ENCODE peak calls at places on chromosomes 2 and 18, in eight cellular contexts. One of them, this sample, is unnamed.

GRCh38 chr2:238237441-238237840 is 2.4 kb downstream of the HES6 start:
- DNase-seq in dorsolateral prefrontal cortex: no peak
- DNase-seq in adrenal gland: no peak
- DNase-seq in brain microvascular endothelial cell: no peak
- DNase-seq in IMR-90: no peak
- DNase-seq in MM.1S: no peak
- DNase-seq in aorta: no peak
- DNase-seq in small intestine: no peak
- DNase-seq in this sample: no peak

GRCh38 chr2:113217455-113218282 is 43.9 kb downstream of the PSD4 start:
- DNase-seq in aorta: peak; percentile 63
- DNase-seq in dorsolateral prefrontal cortex: no peak
- DNase-seq in IMR-90: no peak
- DNase-seq in brain microvascular endothelial cell: no peak
- DNase-seq in small intestine: no peak
- DNase-seq in MM.1S: no peak
- DNase-seq in adrenal gland: no peak
- DNase-seq in this sample: no peak

GRCh38 chr2:164792316-164793127 is 49.1 kb downstream of the COBLL1 start:
- DNase-seq in adrenal gland: no peak
- DNase-seq in MM.1S: no peak
- DNase-seq in aorta: no peak
- DNase-seq in brain microvascular endothelial cell: no peak
- DNase-seq in IMR-90: no peak
- DNase-seq in small intestine: peak; percentile 15
- DNase-seq in dorsolateral prefrontal cortex: no peak
- DNase-seq in this sample: no peak

GRCh38 chr2:148552675-148553331 is 91.7 kb upstream of the EPC2 start:
- DNase-seq in brain microvascular endothelial cell: no peak
- DNase-seq in dorsolateral prefrontal cortex: no peak
- DNase-seq in MM.1S: peak; percentile 56
- DNase-seq in adrenal gland: no peak
- DNase-seq in small intestine: peak; percentile 47
- DNase-seq in IMR-90: peak; percentile 22
- DNase-seq in aorta: no peak
- DNase-seq in this sample: no peak

GRCh38 chr2:2573205-2573604 is 242.1 kb upstream of the MYT1L start:
- DNase-seq in MM.1S: no peak
- DNase-seq in adrenal gland: peak; percentile 9
- DNase-seq in IMR-90: no peak
- DNase-seq in dorsolateral prefrontal cortex: no peak
- DNase-seq in aorta: no peak
- DNase-seq in brain microvascular endothelial cell: no peak
- DNase-seq in small intestine: no peak
- DNase-seq in this sample: no peak

GRCh38 chr2:223093436-223093839 is 41.4 kb downstream of the KCNE4 start:
- DNase-seq in brain microvascular endothelial cell: peak; percentile 65
- DNase-seq in small intestine: no peak
- DNase-seq in dorsolateral prefrontal cortex: no peak
- DNase-seq in aorta: peak; percentile 76
- DNase-seq in IMR-90: peak; percentile 72
- DNase-seq in MM.1S: no peak
- DNase-seq in adrenal gland: peak; percentile 72
- DNase-seq in this sample: no peak

GRCh38 chr2:176099737-176100546 is at the start of gene HOXD12:
- DNase-seq in MM.1S: no peak
- DNase-seq in brain microvascular endothelial cell: no peak
- DNase-seq in adrenal gland: no peak
- DNase-seq in aorta: no peak
- DNase-seq in IMR-90: no peak
- DNase-seq in dorsolateral prefrontal cortex: no peak
- DNase-seq in small intestine: no peak
- DNase-seq in this sample: no peak

GRCh38 chr2:28160986-28161425 is 231.7 kb upstream of the FOSL2 start:
- DNase-seq in dorsolateral prefrontal cortex: no peak
- DNase-seq in brain microvascular endothelial cell: no peak
- DNase-seq in IMR-90: peak; percentile 63
- DNase-seq in adrenal gland: no peak
- DNase-seq in MM.1S: no peak
- DNase-seq in small intestine: no peak
- DNase-seq in aorta: no peak
- DNase-seq in this sample: peak; percentile 80

GRCh38 chr2:98803747-98804650 is 73.1 kb upstream of the MGAT4A start:
- DNase-seq in IMR-90: no peak
- DNase-seq in dorsolateral prefrontal cortex: no peak
- DNase-seq in aorta: no peak
- DNase-seq in adrenal gland: peak; percentile 27
- DNase-seq in small intestine: no peak
- DNase-seq in brain microvascular endothelial cell: no peak
- DNase-seq in MM.1S: no peak
- DNase-seq in this sample: no peak

GRCh38 chr2:207632575-207633492 is 7.6 kb upstream of the METTL21A start:
- DNase-seq in brain microvascular endothelial cell: peak; percentile 43
- DNase-seq in small intestine: no peak
- DNase-seq in IMR-90: peak; percentile 58
- DNase-seq in dorsolateral prefrontal cortex: no peak
- DNase-seq in MM.1S: no peak
- DNase-seq in aorta: no peak
- DNase-seq in adrenal gland: no peak
- DNase-seq in this sample: peak; percentile 61

GRCh38 chr18:23580677-23581367 is 5.5 kb downstream of the NPC1 start:
- DNase-seq in adrenal gland: no peak
- DNase-seq in aorta: no peak
- DNase-seq in small intestine: peak; percentile 34
- DNase-seq in MM.1S: no peak
- DNase-seq in dorsolateral prefrontal cortex: no peak
- DNase-seq in IMR-90: peak; percentile 94
- DNase-seq in brain microvascular endothelial cell: peak; percentile 69
- DNase-seq in this sample: peak; percentile 93

GRCh38 chr2:75424936-75425619 is 135.7 kb downstream of the EVA1A start:
- DNase-seq in dorsolateral prefrontal cortex: no peak
- DNase-seq in brain microvascular endothelial cell: no peak
- DNase-seq in IMR-90: peak; percentile 18
- DNase-seq in adrenal gland: no peak
- DNase-seq in aorta: no peak
- DNase-seq in MM.1S: no peak
- DNase-seq in small intestine: no peak
- DNase-seq in this sample: peak; percentile 3

GRCh38 chr2:203830294-203831055 is 37.1 kb upstream of the CTLA4 start:
- DNase-seq in small intestine: no peak
- DNase-seq in aorta: no peak
- DNase-seq in brain microvascular endothelial cell: no peak
- DNase-seq in dorsolateral prefrontal cortex: no peak
- DNase-seq in MM.1S: no peak
- DNase-seq in IMR-90: no peak
- DNase-seq in adrenal gland: no peak
- DNase-seq in this sample: no peak

GRCh38 chr2:14632133-14632936 is at the start of gene LRATD1:
- DNase-seq in small intestine: peak; percentile 97
- DNase-seq in IMR-90: peak; percentile 55
- DNase-seq in adrenal gland: peak; percentile 89
- DNase-seq in dorsolateral prefrontal cortex: peak; percentile 89
- DNase-seq in brain microvascular endothelial cell: peak; percentile 54
- DNase-seq in MM.1S: no peak
- DNase-seq in aorta: peak; percentile 95
- DNase-seq in this sample: peak; percentile 86

GRCh38 chr2:184030978-184031377 is 567.4 kb upstream of the ZNF804A start:
- DNase-seq in MM.1S: no peak
- DNase-seq in IMR-90: no peak
- DNase-seq in dorsolateral prefrontal cortex: no peak
- DNase-seq in small intestine: no peak
- DNase-seq in aorta: no peak
- DNase-seq in adrenal gland: no peak
- DNase-seq in brain microvascular endothelial cell: no peak
- DNase-seq in this sample: no peak

GRCh38 chr18:75003764-75004690 is 204.9 kb downstream of the PTGR3 start:
- DNase-seq in brain microvascular endothelial cell: no peak
- DNase-seq in aorta: no peak
- DNase-seq in MM.1S: no peak
- DNase-seq in IMR-90: no peak
- DNase-seq in dorsolateral prefrontal cortex: no peak
- DNase-seq in small intestine: no peak
- DNase-seq in adrenal gland: no peak
- DNase-seq in this sample: no peak

GRCh38 chr2:98343371-98343770 is 2.9 kb upstream of the CNGA3 start:
- DNase-seq in IMR-90: no peak
- DNase-seq in adrenal gland: no peak
- DNase-seq in small intestine: no peak
- DNase-seq in MM.1S: no peak
- DNase-seq in dorsolateral prefrontal cortex: no peak
- DNase-seq in aorta: no peak
- DNase-seq in brain microvascular endothelial cell: no peak
- DNase-seq in this sample: no peak

GRCh38 chr18:11992096-11992785 is 10.9 kb downstream of the IMPA2 start:
- DNase-seq in adrenal gland: no peak
- DNase-seq in dorsolateral prefrontal cortex: no peak
- DNase-seq in aorta: peak; percentile 45
- DNase-seq in small intestine: no peak
- DNase-seq in MM.1S: no peak
- DNase-seq in IMR-90: no peak
- DNase-seq in brain microvascular endothelial cell: no peak
- DNase-seq in this sample: no peak

GRCh38 chr18:274313-274712 is 6.5 kb upstream of the THOC1 start:
- DNase-seq in IMR-90: no peak
- DNase-seq in dorsolateral prefrontal cortex: no peak
- DNase-seq in MM.1S: no peak
- DNase-seq in aorta: no peak
- DNase-seq in adrenal gland: no peak
- DNase-seq in small intestine: no peak
- DNase-seq in brain microvascular endothelial cell: no peak
- DNase-seq in this sample: no peak

GRCh38 chr2:7837232-7837760 is 844.6 kb upstream of the ID2 start:
- DNase-seq in brain microvascular endothelial cell: no peak
- DNase-seq in IMR-90: no peak
- DNase-seq in aorta: no peak
- DNase-seq in small intestine: no peak
- DNase-seq in dorsolateral prefrontal cortex: no peak
- DNase-seq in MM.1S: no peak
- DNase-seq in adrenal gland: no peak
- DNase-seq in this sample: no peak

GRCh38 chr2:232502513-232502900 is 14.9 kb upstream of the ECEL1 start:
- DNase-seq in small intestine: no peak
- DNase-seq in IMR-90: peak; percentile 6
- DNase-seq in adrenal gland: peak; percentile 64
- DNase-seq in aorta: no peak
- DNase-seq in brain microvascular endothelial cell: no peak
- DNase-seq in dorsolateral prefrontal cortex: no peak
- DNase-seq in MM.1S: no peak
- DNase-seq in this sample: no peak

GRCh38 chr18:3625717-3626091 is 175.7 kb downstream of the TGIF1 start:
- DNase-seq in dorsolateral prefrontal cortex: no peak
- DNase-seq in MM.1S: no peak
- DNase-seq in small intestine: no peak
- DNase-seq in brain microvascular endothelial cell: no peak
- DNase-seq in aorta: no peak
- DNase-seq in adrenal gland: no peak
- DNase-seq in IMR-90: peak; percentile 19
- DNase-seq in this sample: no peak
- H3K4me3 ChIP-seq in dorsolateral prefrontal cortex: no peak overlapping the region
- H3K4me3 ChIP-seq in MM.1S: no peak overlapping the region
- H3K4me3 ChIP-seq in small intestine: no peak overlapping the region
- H3K4me3 ChIP-seq in brain microvascular endothelial cell: no peak overlapping the region
- H3K4me3 ChIP-seq in aorta: no peak overlapping the region
- H3K4me3 ChIP-seq in adrenal gland: no peak overlapping the region
- H3K4me3 ChIP-seq in IMR-90: no peak overlapping the region
- H3K4me3 ChIP-seq in this sample: no peak overlapping the region

GRCh38 chr18:79798999-79799370 is 1.2 kb downstream of the KCNG2 start:
- DNase-seq in MM.1S: no peak
- DNase-seq in aorta: peak; percentile 52
- DNase-seq in adrenal gland: no peak
- DNase-seq in brain microvascular endothelial cell: no peak
- DNase-seq in dorsolateral prefrontal cortex: no peak
- DNase-seq in small intestine: peak; percentile 84
- DNase-seq in IMR-90: no peak
- DNase-seq in this sample: no peak
- H3K27me3 ChIP-seq in MM.1S: no peaks in the 10 kb centered on the region
- H3K27me3 ChIP-seq in aorta: no peaks in the 10 kb centered on the region
- H3K27me3 ChIP-seq in adrenal gland: peaks cover 36% of the 10 kb centered on the region
- H3K27me3 ChIP-seq in brain microvascular endothelial cell: peaks cover 19% of the 10 kb centered on the region
- H3K27me3 ChIP-seq in dorsolateral prefrontal cortex: no peaks in the 10 kb centered on the region
- H3K27me3 ChIP-seq in small intestine: no peaks in the 10 kb centered on the region
- H3K27me3 ChIP-seq in IMR-90: peaks cover 30% of the 10 kb centered on the region
- H3K27me3 ChIP-seq in this sample: peaks cover 28% of the 10 kb centered on the region

GRCh38 chr2:162245051-162245450 is 1.8 kb upstream of the FAP start:
- DNase-seq in dorsolateral prefrontal cortex: no peak
- DNase-seq in aorta: no peak
- DNase-seq in adrenal gland: no peak
- DNase-seq in brain microvascular endothelial cell: no peak
- DNase-seq in IMR-90: no peak
- DNase-seq in small intestine: no peak
- DNase-seq in MM.1S: no peak
- DNase-seq in this sample: peak; percentile 71

GRCh38 chr2:162244559-162245031 is 1.4 kb upstream of the FAP start:
- DNase-seq in IMR-90: peak; percentile 93
- DNase-seq in small intestine: peak; percentile 29
- DNase-seq in MM.1S: no peak
- DNase-seq in aorta: peak; percentile 81
- DNase-seq in adrenal gland: no peak
- DNase-seq in brain microvascular endothelial cell: peak; percentile 94
- DNase-seq in dorsolateral prefrontal cortex: no peak
- DNase-seq in this sample: peak; percentile 98

GRCh38 chr2:162241571-162241970 is 1.7 kb downstream of the FAP start:
- DNase-seq in dorsolateral prefrontal cortex: no peak
- DNase-seq in brain microvascular endothelial cell: no peak
- DNase-seq in small intestine: no peak
- DNase-seq in aorta: no peak
- DNase-seq in adrenal gland: no peak
- DNase-seq in IMR-90: no peak
- DNase-seq in MM.1S: no peak
- DNase-seq in this sample: no peak

GRCh38 chr2:162243305-162243693 is at the start of gene FAP:
- DNase-seq in adrenal gland: no peak
- DNase-seq in brain microvascular endothelial cell: peak; percentile 90
- DNase-seq in IMR-90: peak; percentile 95
- DNase-seq in aorta: no peak
- DNase-seq in small intestine: no peak
- DNase-seq in dorsolateral prefrontal cortex: no peak
- DNase-seq in MM.1S: no peak
- DNase-seq in this sample: peak; percentile 93

GRCh38 chr2:162242586-162243304 is 500 bp downstream of the FAP start:
- DNase-seq in brain microvascular endothelial cell: no peak
- DNase-seq in IMR-90: peak; percentile 88
- DNase-seq in aorta: no peak
- DNase-seq in adrenal gland: no peak
- DNase-seq in dorsolateral prefrontal cortex: no peak
- DNase-seq in MM.1S: no peak
- DNase-seq in small intestine: no peak
- DNase-seq in this sample: peak; percentile 81
- H3K4me3 ChIP-seq in brain microvascular endothelial cell: peak overlapping the region; percentile 60
- H3K4me3 ChIP-seq in IMR-90: peak overlapping the region; percentile 72
- H3K4me3 ChIP-seq in aorta: peak overlapping the region; percentile 59
- H3K4me3 ChIP-seq in adrenal gland: no peak overlapping the region
- H3K4me3 ChIP-seq in dorsolateral prefrontal cortex: peak overlapping the region; percentile 38
- H3K4me3 ChIP-seq in MM.1S: no peak overlapping the region
- H3K4me3 ChIP-seq in small intestine: no peak overlapping the region
- H3K4me3 ChIP-seq in this sample: peak overlapping the region; percentile 73

DNA sequence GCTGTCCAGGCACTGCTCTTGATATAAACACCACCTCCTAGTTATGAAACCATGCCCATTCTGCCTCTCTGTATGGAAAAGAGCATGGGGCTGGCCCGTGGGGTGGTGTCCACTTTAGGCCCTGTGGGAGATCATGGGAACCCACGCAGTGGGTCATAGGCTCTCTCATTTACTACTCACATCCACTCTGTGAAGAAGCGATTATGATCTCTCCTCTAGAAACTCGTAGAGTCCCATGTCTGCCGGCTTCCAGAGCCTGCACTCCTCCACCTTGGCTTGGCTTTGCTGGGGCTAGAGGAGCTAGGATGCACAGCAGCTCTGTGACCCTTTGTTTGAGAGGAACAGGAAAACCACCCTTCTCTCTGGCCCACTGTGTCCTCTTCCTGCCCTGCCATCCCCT is 15.9 kb downstream of the EMX1 start:
- DNase-seq in aorta: no peak
- DNase-seq in dorsolateral prefrontal cortex: peak; percentile 11
- DNase-seq in brain microvascular endothelial cell: no peak
- DNase-seq in small intestine: no peak
- DNase-seq in IMR-90: no peak
- DNase-seq in MM.1S: no peak
- DNase-seq in adrenal gland: no peak
- DNase-seq in this sample: no peak
- H3K27me3 ChIP-seq in aorta: no peaks in the 10 kb centered on the region
- H3K27me3 ChIP-seq in dorsolateral prefrontal cortex: no peaks in the 10 kb centered on the region
- H3K27me3 ChIP-seq in brain microvascular endothelial cell: peaks cover 60% of the 10 kb centered on the region
- H3K27me3 ChIP-seq in small intestine: peaks cover 5% of the 10 kb centered on the region
- H3K27me3 ChIP-seq in IMR-90: peaks cover 55% of the 10 kb centered on the region
- H3K27me3 ChIP-seq in MM.1S: no peaks in the 10 kb centered on the region
- H3K27me3 ChIP-seq in adrenal gland: peaks cover 13% of the 10 kb centered on the region
- H3K27me3 ChIP-seq in this sample: peaks cover 31% of the 10 kb centered on the region

This sample was measured in fibroblast of lung.